ENCODE peak calls at places on chromosomes 3 and 15, in eight cellular contexts. F, G, C, Q, O, K, D and H are unnamed samples.

GRCh38 chr3:141686477-141687280 is 51.4 kb upstream of the RNF7 start:
- DNase-seq in F (no peak), G (peak; percentile 40), C (peak; percentile 27), Q (peak; percentile 38), O (no peak), K (peak; percentile 88), D (peak; percentile 34), H (peak; percentile 80)

GRCh38 chr3:89098964-89099585 is 8.3 kb upstream of the EPHA3 start:
- DNase-seq in F (no peak), G (peak; percentile 43), C (peak; percentile 49), Q (no peak), O (no peak), K (peak; percentile 56), D (peak; percentile 61), H (no peak)

GRCh38 chr3:108132727-108133373 is 42.0 kb upstream of the CD47 start:
- DNase-seq in F (no peak), G (no peak), C (no peak), Q (no peak), O (no peak), K (no peak), D (no peak), H (no peak)

GRCh38 chr3:196219194-196219969 is 3.0 kb downstream of the SLC51A start:
- DNase-seq in F (peak; percentile 49), G (peak; percentile 66), C (no peak), Q (peak; percentile 76), O (peak; percentile 67), K (peak; percentile 91), D (no peak), H (peak; percentile 94)

GRCh38 chr3:123723527-123724168 is 138.8 kb upstream of the HACD2 start:
- DNase-seq in F (peak; percentile 38), G (peak; percentile 64), C (peak; percentile 52), Q (peak; percentile 59), O (peak; percentile 51), K (peak; percentile 58), D (peak; percentile 49), H (peak; percentile 59)

GRCh38 chr15:43241100-43241499 is 20.3 kb upstream of the EPB42 start:
- DNase-seq in F (no peak), G (peak; percentile 24), C (no peak), Q (peak; percentile 44), O (no peak), K (no peak), D (no peak), H (no peak)

GRCh38 chr15:74584204-74584603 is 31.4 kb upstream of the CLK3 start:
- DNase-seq in F (no peak), G (no peak), C (no peak), Q (no peak), O (no peak), K (no peak), D (no peak), H (no peak)

GRCh38 chr3:112136959-112137693 is 4.1 kb upstream of the GCSAM start:
- DNase-seq in F (no peak), G (no peak), C (no peak), Q (no peak), O (no peak), K (no peak), D (peak; percentile 29), H (no peak)

GRCh38 chr3:65884072-65884471 is 154.6 kb downstream of the MAGI1 start:
- DNase-seq in F (no peak), G (no peak), C (no peak), Q (no peak), O (no peak), K (no peak), D (no peak), H (no peak)

GRCh38 chr15:79724312-79724711 is 172.5 kb downstream of the MTHFS start:
- DNase-seq in F (no peak), G (no peak), C (no peak), Q (no peak), O (no peak), K (no peak), D (no peak), H (no peak)

GRCh38 chr15:41797194-41797593 is 22.9 kb downstream of the MAPKBP1 start:
- DNase-seq in F (no peak), G (no peak), C (no peak), Q (no peak), O (no peak), K (no peak), D (no peak), H (no peak)

GRCh38 chr3:13522236-13522635 is 26.7 kb upstream of the FBLN2 start:
- DNase-seq in F (no peak), G (no peak), C (no peak), Q (no peak), O (no peak), K (no peak), D (no peak), H (no peak)

GRCh38 chr3:4748701-4749378 is 230.4 kb upstream of the BHLHE40 start:
- DNase-seq in F (no peak), G (no peak), C (no peak), Q (no peak), O (no peak), K (peak; percentile 67), D (no peak), H (no peak)
- TF ChIP-seq POLR2A in F (no peak), G (no peak), C (no peak), Q (no peak), O (no peak), K (peak; percentile 25), D (no peak), H (no peak)

GRCh38 chr3:51997172-51997571 is 1.5 kb upstream of the RPL29 start:
- DNase-seq in F (no peak), G (no peak), C (no peak), Q (no peak), O (no peak), K (no peak), D (no peak), H (no peak)

GRCh38 chr3:51994530-51994929 is 1.2 kb downstream of the RPL29 start:
- DNase-seq in F (no peak), G (no peak), C (no peak), Q (no peak), O (no peak), K (no peak), D (no peak), H (no peak)

GRCh38 chr3:51997935-51998596 is 2.4 kb upstream of the RPL29 start:
- DNase-seq in F (no peak), G (no peak), C (no peak), Q (no peak), O (no peak), K (no peak), D (no peak), H (peak; percentile 82)

GRCh38 chr3:51998774-51999173 is 3.1 kb upstream of the RPL29 start:
- DNase-seq in F (no peak), G (no peak), C (no peak), Q (no peak), O (no peak), K (no peak), D (no peak), H (no peak)

GRCh38 chr3:51995346-51996156 is at the start of gene RPL29:
- DNase-seq in F (peak; percentile 92), G (peak; percentile 95), C (peak; percentile 93), Q (peak; percentile 92), O (peak; percentile 94), K (peak; percentile 94), D (peak; percentile 92), H (peak; percentile 88)
- TF ChIP-seq POLR2A in F (peak; percentile 99), G (peak; percentile 75), C (no peak), Q (peak; percentile 59), O (peak; percentile 97), K (peak; percentile 64), D (peak; percentile 66), H (peak; percentile 81)

DNA sequence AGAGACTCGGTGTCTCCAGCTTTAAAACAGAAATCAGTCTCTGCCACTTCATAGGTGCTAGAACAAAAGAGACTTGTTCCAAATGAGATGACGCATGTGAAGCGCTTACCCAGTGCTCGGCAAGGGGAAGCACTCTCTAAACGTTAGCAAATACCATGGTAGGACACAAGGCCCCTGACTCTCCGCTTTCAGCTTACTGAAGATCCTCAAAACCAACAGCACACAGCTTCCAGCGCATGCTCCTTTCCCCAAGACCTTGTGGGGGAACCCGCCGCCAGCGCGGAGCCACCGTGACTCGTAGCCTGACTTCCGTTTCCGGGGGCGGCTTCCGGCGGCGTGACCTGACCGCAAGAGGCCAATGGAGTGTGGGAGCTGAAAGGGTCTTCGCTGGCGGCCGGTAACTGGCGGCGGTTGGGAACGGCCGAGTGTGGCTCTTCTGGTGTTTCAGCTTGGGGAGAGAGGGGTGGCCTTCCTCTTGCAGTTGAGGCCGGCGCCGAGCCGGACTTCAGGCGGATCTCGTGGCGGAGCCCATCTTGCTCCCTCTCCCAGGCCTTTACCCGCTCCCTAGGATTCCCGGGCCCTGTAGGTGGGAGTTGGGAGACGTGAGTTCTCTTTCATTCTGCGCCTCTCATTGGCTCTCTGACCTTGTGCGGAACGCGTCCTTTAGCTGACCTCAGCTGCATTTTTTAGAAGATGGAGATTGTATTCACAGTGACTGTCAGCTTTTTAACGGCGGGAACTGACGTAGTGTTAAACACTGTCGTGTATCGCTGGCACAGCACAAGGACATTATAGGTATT is at the start of gene THUMPD3:
- DNase-seq in F (peak; percentile 75), G (peak; percentile 86), C (peak; percentile 88), Q (peak; percentile 80), O (peak; percentile 72), K (peak; percentile 92), D (peak; percentile 93), H (peak; percentile 79)
- TF ChIP-seq POLR2A in F (peak; percentile 98), G (peak; percentile 88), C (no peak), Q (peak; percentile 70), O (peak; percentile 94), K (peak; percentile 76), D (peak; percentile 83), H (peak; percentile 58)

GRCh38 chr3:128492353-128493220 is at the start of gene GATA2:
- DNase-seq in F (no peak), G (peak; percentile 65), C (no peak), Q (no peak), O (no peak), K (no peak), D (no peak), H (no peak)
- TF ChIP-seq POLR2A in F (no peak), G (peak; percentile 63), C (no peak), Q (no peak), O (no peak), K (peak; percentile 16), D (no peak), H (no peak)

DNA sequence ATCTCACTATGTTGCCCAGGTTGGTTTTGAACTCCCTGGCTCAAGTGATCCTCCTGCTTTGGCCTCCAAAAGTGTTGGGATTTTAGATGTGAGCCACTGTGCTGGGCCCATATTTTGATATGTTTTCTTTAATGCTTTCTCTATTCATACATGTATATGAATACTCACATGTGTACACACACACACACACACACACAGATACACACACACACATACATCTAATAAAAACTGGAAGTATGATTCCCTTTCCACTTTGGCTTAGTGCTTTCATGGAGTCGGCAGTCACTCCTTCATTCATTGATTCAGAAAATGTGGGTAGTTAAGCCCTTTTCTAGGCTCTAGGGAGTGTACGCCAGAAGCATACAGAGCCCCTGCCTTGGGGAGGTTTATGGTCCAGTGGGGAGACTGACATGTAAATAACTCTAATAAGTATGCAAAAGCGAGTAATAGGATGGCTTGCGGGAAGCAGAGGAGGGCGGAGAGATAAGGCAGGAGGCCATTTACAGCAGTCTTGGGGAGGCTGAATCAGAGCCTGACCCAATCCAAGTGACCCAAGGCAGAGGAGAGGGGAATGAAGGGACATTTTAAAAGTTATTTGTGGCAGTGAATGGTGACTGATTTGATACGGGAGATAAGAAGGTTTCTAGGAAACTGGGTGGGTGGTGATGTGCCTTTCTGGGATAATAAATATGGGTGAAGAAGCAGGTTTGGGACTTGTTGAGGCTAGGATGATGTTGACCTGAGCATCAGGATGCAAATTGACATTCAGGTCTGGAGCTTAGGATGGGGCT is 32.5 kb upstream of the TATDN2 start:
- DNase-seq in F (no peak), G (no peak), C (no peak), Q (no peak), O (no peak), K (no peak), D (no peak), H (no peak)
- TF ChIP-seq POLR2A in F (no peak), G (no peak), C (no peak), Q (no peak), O (no peak), K (no peak), D (no peak), H (no peak)

GRCh38 chr3:115658337-115659181 is 35.2 kb downstream of the GAP43 start:
- DNase-seq in F (peak; percentile 39), G (peak; percentile 73), C (peak; percentile 56), Q (peak; percentile 38), O (peak; percentile 49), K (peak; percentile 82), D (peak; percentile 73), H (peak; percentile 68)
- TF ChIP-seq POLR2A in F (peak; percentile 56), G (peak; percentile 71), C (no peak), Q (no peak), O (no peak), K (peak; percentile 81), D (peak; percentile 59), H (peak; percentile 70)